ENCODE peak calls at places on chromosomes 7 and 10, in seven cellular contexts. R, H, S, F, E, Z and T are unnamed samples.

GRCh38 chr10:64209574-64209973 is 688.4 kb downstream of the REEP3 start:
- DNase-seq in R (no peak), H (no peak), S (no peak), F (peak; percentile 63), E (no peak), Z (no peak), T (no peak)

GRCh38 chr10:84534168-84534567 is 205.8 kb downstream of the CCSER2 start:
- DNase-seq in R (no peak), H (no peak), S (no peak), F (no peak), E (no peak), Z (peak; percentile 23), T (no peak)

GRCh38 chr10:62082729-62083412 is 181.4 kb downstream of the ARID5B start:
- DNase-seq in R (no peak), H (peak; percentile 94), S (no peak), F (no peak), E (peak; percentile 51), Z (no peak), T (no peak)

GRCh38 chr10:111384556-111384955 is 307.7 kb downstream of the ADRA2A start:
- DNase-seq in R (no peak), H (no peak), S (no peak), F (no peak), E (no peak), Z (no peak), T (no peak)

GRCh38 chr7:112550468-112551060 is 69.8 kb downstream of the LSMEM1 start:
- DNase-seq in R (peak; percentile 16), H (peak; percentile 69), S (peak; percentile 74), F (no peak), E (peak; percentile 23), Z (peak; percentile 82), T (no peak)

GRCh38 chr7:108246227-108246837 is 116.2 kb upstream of the LAMB4 start:
- DNase-seq in R (no peak), H (peak; percentile 91), S (no peak), F (no peak), E (peak; percentile 26), Z (peak; percentile 8), T (no peak)

GRCh38 chr7:147472556-147472955 is 1118.0 kb upstream of the C7orf33 start:
- DNase-seq in R (no peak), H (no peak), S (no peak), F (no peak), E (no peak), Z (no peak), T (no peak)

GRCh38 chr7:24113506-24113905 is 170.5 kb upstream of the NPY start:
- DNase-seq in R (no peak), H (no peak), S (no peak), F (no peak), E (no peak), Z (no peak), T (no peak)

GRCh38 chr7:24401628-24402593 is 117.9 kb downstream of the NPY start:
- DNase-seq in R (no peak), H (peak; percentile 51), S (peak; percentile 30), F (no peak), E (no peak), Z (no peak), T (no peak)

DNA sequence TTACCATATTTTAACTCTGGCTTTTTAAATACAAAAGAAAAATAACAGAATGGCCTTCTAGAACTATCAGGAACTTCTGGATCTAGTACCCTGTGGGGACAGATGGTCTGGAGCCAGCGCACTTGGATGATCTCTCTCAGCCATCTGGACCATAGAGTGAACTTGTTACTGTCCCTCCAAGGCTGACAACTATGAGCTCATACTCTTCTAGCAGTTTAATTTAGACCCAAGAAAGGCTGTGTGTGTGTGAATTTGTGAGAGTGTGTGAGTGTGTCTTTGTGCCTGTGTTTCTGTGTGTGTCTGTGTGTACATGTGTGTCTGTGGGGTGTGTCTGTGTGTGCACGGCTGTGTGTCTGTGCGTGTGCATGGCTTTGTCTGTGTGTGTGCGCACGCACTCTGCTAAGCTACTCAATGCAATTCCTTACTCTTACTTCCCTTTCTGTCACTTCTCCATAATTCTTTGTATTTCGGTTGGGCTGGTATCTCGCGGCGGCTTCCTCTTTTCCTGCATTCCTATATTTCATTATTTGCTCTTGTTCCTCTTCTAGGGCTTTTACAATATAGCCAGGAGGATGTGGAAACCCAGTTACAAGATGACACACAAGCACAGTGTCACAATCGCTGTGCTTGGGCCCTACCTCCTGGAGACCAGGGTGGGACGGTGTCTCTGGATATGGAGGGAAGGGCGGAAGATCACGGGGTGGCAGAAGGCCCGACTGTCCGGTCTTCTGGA is 51.9 kb downstream of the IKZF1 start:
- DNase-seq in R (no peak), H (no peak), S (no peak), F (peak; percentile 71), E (no peak), Z (no peak), T (no peak)
- TF ChIP-seq POLR2AphosphoS5 in R (no peak), H (no peak), S (no peak), F (no peak), E (no peak), Z (no peak), T (no peak)

DNA sequence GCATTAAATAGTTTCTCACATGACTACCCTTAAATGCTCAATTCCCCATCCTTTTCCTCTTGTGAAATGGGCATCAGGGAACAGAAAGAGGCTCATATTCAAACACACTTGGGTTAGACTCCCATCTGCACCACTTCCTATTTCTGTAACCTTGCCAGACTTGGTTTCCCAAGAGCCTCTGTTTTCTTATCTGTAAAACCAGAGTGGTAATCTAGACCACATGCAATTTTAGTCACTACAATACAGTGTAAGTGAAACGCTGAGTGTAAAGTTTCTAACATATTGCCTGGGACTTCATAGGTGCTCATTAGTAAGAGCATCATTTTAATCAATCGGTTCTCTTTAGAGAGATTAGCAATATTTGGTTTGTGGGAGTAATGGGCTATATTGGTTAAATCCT is 136.3 kb downstream of the SORCS1 start:
- DNase-seq in R (no peak), H (no peak), S (no peak), F (no peak), E (no peak), Z (no peak), T (no peak)
- TF ChIP-seq POLR2AphosphoS5 in R (no peak), H (no peak), S (no peak), F (no peak), E (no peak), Z (no peak), T (no peak)

GRCh38 chr10:124416733-124417132 is 2.0 kb downstream of the OAT start:
- DNase-seq in R (no peak), H (no peak), S (no peak), F (no peak), E (no peak), Z (no peak), T (no peak)
- TF ChIP-seq POLR2AphosphoS5 in R (no peak), H (no peak), S (no peak), F (no peak), E (no peak), Z (no peak), T (no peak)

GRCh38 chr10:5411941-5412276 is 448 bp upstream of the NET1 start:
- DNase-seq in R (no peak), H (no peak), S (peak; percentile 14), F (no peak), E (no peak), Z (no peak), T (no peak)
- TF ChIP-seq POLR2AphosphoS5 in R (no peak), H (no peak), S (no peak), F (no peak), E (no peak), Z (no peak), T (no peak)

GRCh38 chr7:128902761-128903585 is 7.5 kb downstream of the KCP start:
- DNase-seq in R (no peak), H (no peak), S (peak; percentile 19), F (peak; percentile 43), E (no peak), Z (no peak), T (no peak)

GRCh38 chr7:128906766-128907559 is 3.5 kb downstream of the KCP start:
- DNase-seq in R (no peak), H (no peak), S (peak; percentile 30), F (peak; percentile 52), E (no peak), Z (no peak), T (no peak)

GRCh38 chr7:128906001-128906765 is 4.3 kb downstream of the KCP start:
- DNase-seq in R (no peak), H (no peak), S (peak; percentile 30), F (peak; percentile 51), E (no peak), Z (no peak), T (no peak)

GRCh38 chr7:128903621-128904361 is 6.7 kb downstream of the KCP start:
- DNase-seq in R (no peak), H (no peak), S (peak; percentile 36), F (peak; percentile 63), E (no peak), Z (no peak), T (no peak)

GRCh38 chr7:128904381-128905197 is 5.9 kb downstream of the KCP start:
- DNase-seq in R (peak; percentile 70), H (peak; percentile 53), S (peak; percentile 87), F (peak; percentile 50), E (peak; percentile 35), Z (peak; percentile 87), T (no peak)
- TF ChIP-seq POLR2AphosphoS5 in R (no peak), H (no peak), S (no peak), F (no peak), E (no peak), Z (no peak), T (no peak)

GRCh38 chr10:30812018-30812851 is 182.7 kb upstream of the LYZL2 start:
- DNase-seq in R (no peak), H (peak; percentile 96), S (no peak), F (peak; percentile 89), E (no peak), Z (no peak), T (no peak)

GRCh38 chr10:30810416-30810815 is 180.9 kb upstream of the LYZL2 start:
- DNase-seq in R (no peak), H (no peak), S (no peak), F (no peak), E (no peak), Z (no peak), T (no peak)

GRCh38 chr10:30813872-30814471 is 184.4 kb upstream of the LYZL2 start:
- DNase-seq in R (no peak), H (peak; percentile 80), S (no peak), F (peak; percentile 54), E (no peak), Z (no peak), T (no peak)

GRCh38 chr10:30816144-30816811 is 186.7 kb upstream of the LYZL2 start:
- DNase-seq in R (no peak), H (no peak), S (no peak), F (peak; percentile 61), E (no peak), Z (no peak), T (no peak)

DNA sequence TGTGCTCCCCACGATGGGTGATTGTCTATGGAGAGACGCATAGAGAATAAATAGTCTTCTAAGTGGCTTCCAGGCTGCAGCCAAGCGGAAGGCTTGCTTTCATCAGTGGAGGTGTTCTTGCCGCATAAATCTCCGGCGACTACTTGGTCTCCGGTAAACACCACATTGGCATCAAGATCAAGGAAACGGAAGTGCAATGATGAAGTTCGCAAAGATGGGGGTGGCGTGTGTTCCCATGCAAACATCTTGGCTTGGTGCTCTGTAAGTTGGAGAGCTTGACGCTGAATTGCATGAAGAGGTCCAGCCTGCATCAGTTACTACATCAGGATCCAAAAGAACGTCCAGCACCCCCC is 182.1 kb upstream of the LYZL2 start:
- DNase-seq in R (no peak), H (no peak), S (no peak), F (peak; percentile 94), E (no peak), Z (no peak), T (no peak)
- TF ChIP-seq POLR2AphosphoS5 in R (no peak), H (no peak), S (no peak), F (peak; percentile 92), E (no peak), Z (no peak), T (no peak)

GRCh38 chr10:44539178-44539577 is 154.3 kb upstream of the CXCL12 start:
- DNase-seq in R (no peak), H (no peak), S (no peak), F (no peak), E (no peak), Z (no peak), T (no peak)
- TF ChIP-seq POLR2AphosphoS5 in R (no peak), H (no peak), S (no peak), F (peak; percentile 70), E (no peak), Z (no peak), T (no peak)